ENCODE peak calls at places on chromosomes 2 and 18, in seven cellular contexts. T, L, J, V, F, X and R are unnamed samples.

GRCh38 chr2:105652014-105652796 is 92.5 kb upstream of the NCK2 start:
- DNase-seq in T (no peak), L (no peak), J (no peak), V (no peak), F (no peak), X (no peak), R (no peak)

GRCh38 chr2:60353406-60353800 is 200.1 kb downstream of the BCL11A start:
- DNase-seq in T (no peak), L (no peak), J (peak), V (no peak), F (peak), X (no peak), R (no peak)

GRCh38 chr2:42794271-42795046 is 2.1 kb upstream of the HAAO start:
- DNase-seq in T (no peak), L (no peak), J (peak), V (peak), F (no peak), X (peak), R (peak)

GRCh38 chr2:68320118-68320641 is 431 bp upstream of the CNRIP1 start:
- DNase-seq in T (no peak), L (no peak), J (no peak), V (peak), F (no peak), X (no peak), R (peak)

GRCh38 chr18:6249788-6250187 is 164.9 kb downstream of the L3MBTL4 start:
- DNase-seq in T (no peak), L (no peak), J (peak), V (no peak), F (no peak), X (no peak), R (no peak)

GRCh38 chr18:75167759-75168211 is 41.2 kb downstream of the PTGR3 start:
- DNase-seq in T (peak), L (peak), J (no peak), V (no peak), F (no peak), X (no peak), R (no peak)

GRCh38 chr2:236947294-236947693 is 138.4 kb upstream of the COPS8 start:
- DNase-seq in T (no peak), L (no peak), J (no peak), V (no peak), F (no peak), X (no peak), R (no peak)

GRCh38 chr2:120641366-120641771 is 94.3 kb upstream of the GLI2 start:
- DNase-seq in T (peak), L (peak), J (no peak), V (peak), F (no peak), X (peak), R (peak)

GRCh38 chr18:51051105-51051712 is 21.2 kb downstream of the SMAD4 start:
- DNase-seq in T (no peak), L (peak), J (peak), V (peak), F (peak), X (peak), R (no peak)

GRCh38 chr2:108271691-108272253 is 16.9 kb upstream of the SULT1C2 start:
- DNase-seq in T (no peak), L (peak), J (no peak), V (peak), F (no peak), X (peak), R (peak)

GRCh38 chr2:20051518-20052228 is at the start of gene LAPTM4A:
- DNase-seq in T (peak), L (peak), J (peak), V (peak), F (peak), X (peak), R (peak)

GRCh38 chr2:158741631-158742030 is 53.5 kb upstream of the DAPL1 start:
- DNase-seq in T (no peak), L (no peak), J (no peak), V (no peak), F (no peak), X (no peak), R (no peak)

GRCh38 chr2:55431982-55432627 is 12.4 kb upstream of the CCDC88A start:
- DNase-seq in T (no peak), L (peak), J (peak), V (peak), F (peak), X (peak), R (no peak)

GRCh38 chr2:88091943-88092342 is 24.3 kb downstream of the SMYD1 start:
- DNase-seq in T (no peak), L (no peak), J (no peak), V (no peak), F (no peak), X (no peak), R (no peak)

GRCh38 chr18:13435596-13436333 is 217.2 kb downstream of the LDLRAD4 start:
- DNase-seq in T (peak), L (no peak), J (no peak), V (peak), F (no peak), X (peak), R (no peak)

GRCh38 chr2:127649684-127650040 is 3.7 kb downstream of the GPR17 start:
- DNase-seq in T (peak), L (peak), J (peak), V (peak), F (peak), X (peak), R (peak)

GRCh38 chr2:85811173-85811849 is 57.5 kb downstream of the ATOH8 start:
- DNase-seq in T (peak), L (peak), J (no peak), V (peak), F (no peak), X (peak), R (peak)
- H3K4me3 ChIP-seq in T (no peak), L (no peak), J (no peak), V (no peak), F (no peak), X (no peak), R (no peak)

DNA sequence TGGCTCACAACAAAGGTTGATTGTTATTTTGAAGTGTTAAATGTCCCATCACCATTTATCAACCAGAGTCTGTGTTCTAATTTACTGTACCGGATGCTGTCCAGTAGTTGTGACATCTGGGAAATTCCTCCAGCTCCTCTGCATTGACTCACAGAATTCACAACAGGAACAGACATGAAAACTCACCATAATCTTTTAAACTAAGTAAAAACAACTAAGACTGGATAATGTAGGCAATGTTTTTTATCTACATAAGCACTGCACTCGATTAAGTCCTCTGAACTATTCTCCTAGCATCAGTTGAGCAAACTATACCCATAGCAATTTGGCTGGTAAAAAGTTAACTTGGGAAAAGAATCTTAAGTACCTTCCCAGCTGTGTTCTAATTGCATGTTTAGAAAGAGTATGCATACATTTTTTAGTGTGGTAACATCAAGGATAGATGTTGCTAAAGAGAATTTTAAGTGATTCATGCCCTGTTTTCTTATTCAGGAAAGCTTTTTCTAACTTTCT is 42.9 kb upstream of the MYO1B start:
- DNase-seq in T (no peak), L (peak), J (peak), V (peak), F (no peak), X (peak), R (peak)
- TF ChIP-seq CTCF in T (no peak), L (no peak), J (no peak), V (no peak), F (no peak), X (no peak), R (no peak)

GRCh38 chr2:218028189-218028495 is 25.3 kb upstream of the TNS1 start:
- DNase-seq in T (no peak), L (no peak), J (no peak), V (no peak), F (no peak), X (no peak), R (no peak)
- H3K4me3 ChIP-seq in T (no peak), L (no peak), J (no peak), V (no peak), F (no peak), X (no peak), R (no peak)

DNA sequence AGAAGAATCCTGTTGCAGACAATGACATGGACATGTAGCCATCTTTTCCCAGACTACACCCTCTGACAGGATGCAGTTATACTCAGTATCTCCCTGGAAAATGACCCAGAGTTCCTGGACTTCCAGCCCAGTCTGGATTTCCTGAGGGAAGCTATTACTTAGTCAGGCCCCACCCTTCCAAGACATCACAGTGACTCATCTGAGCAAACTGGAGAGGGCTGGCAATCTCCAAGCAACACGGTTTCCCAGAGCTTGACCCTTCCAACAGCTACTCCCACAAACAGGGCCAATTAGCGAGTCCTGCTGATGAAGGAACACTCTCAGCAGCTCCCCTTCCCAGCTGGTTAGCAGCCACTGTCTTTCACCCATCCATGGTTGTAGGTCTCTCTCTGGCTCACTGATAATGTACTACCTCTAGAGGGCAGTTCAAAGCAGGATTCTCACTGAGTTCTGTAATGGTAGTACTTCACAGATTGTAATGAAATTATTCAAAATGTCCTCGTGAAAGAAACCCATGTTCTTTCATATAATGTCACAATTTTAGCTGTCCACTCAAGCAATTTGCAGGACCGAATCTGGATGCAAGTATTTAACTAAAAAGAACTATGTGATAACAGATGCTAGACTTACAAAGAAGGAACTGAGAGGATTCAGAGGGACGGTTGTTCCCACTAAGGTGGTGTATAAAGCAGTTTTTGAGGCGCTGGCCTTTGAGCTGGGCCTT is 110.2 kb downstream of the MDH1 start:
- DNase-seq in T (peak), L (peak), J (peak), V (peak), F (peak), X (peak), R (peak)
- TF ChIP-seq CTCF in T (peak), L (peak), J (peak), V (peak), F (peak), X (peak), R (peak)

DNA sequence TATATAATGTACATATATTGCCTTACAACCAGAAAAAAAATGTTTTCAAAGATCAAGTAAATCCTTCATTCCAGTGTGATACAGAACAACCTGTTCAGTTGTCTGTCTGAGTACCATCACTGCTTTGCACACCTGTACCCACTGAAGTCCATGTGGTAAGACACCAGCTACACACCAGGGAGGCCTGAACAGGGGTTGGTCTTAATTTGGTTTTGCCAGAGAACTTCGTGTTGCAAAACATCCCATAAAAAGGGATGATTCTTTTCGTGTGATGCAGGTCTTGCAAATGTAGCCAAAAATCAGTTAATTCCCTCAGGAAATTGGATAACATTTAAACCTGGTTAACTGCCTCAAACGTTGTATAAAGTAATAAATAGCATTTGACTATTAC is 73.7 kb upstream of the SLC1A4 start:
- DNase-seq in T (no peak), L (no peak), J (peak), V (peak), F (peak), X (no peak), R (peak)
- H3K4me3 ChIP-seq in T (no peak), L (no peak), J (peak), V (no peak), F (peak), X (no peak), R (no peak)

GRCh38 chr18:57970356-57971095 is 73.5 kb upstream of the NEDD4L start:
- DNase-seq in T (no peak), L (no peak), J (no peak), V (no peak), F (no peak), X (no peak), R (no peak)
- TF ChIP-seq CTCF in T (peak), L (peak), J (peak), V (no peak), F (peak), X (peak), R (peak)